ENCODE peak calls at places on chromosomes 16 and 17, in ten cellular contexts. I, N, U, K, O, A, E, P, Z and R are unnamed samples. For H3K4me1, the result is how much of the 10 kb centered on the place peaks cover.

GRCh38 chr17:71085238-71086033 is 916.1 kb downstream of the KCNJ2 start:
- DNase-seq in I (no peak), Z (peak), P (peak), N (peak), K (peak), E (no peak), O (no peak), U (no peak), A (no peak), R (no peak)

GRCh38 chr16:8905168-8905762 is 23.1 kb downstream of the LITAFD start:
- DNase-seq in Z (no peak), A (peak), O (no peak), K (peak), U (no peak), P (no peak), I (no peak), N (peak), E (no peak), R (no peak)

GRCh38 chr16:69465083-69465721 is 40.8 kb downstream of the CYB5B start:
- DNase-seq in E (no peak), P (peak), U (no peak), Z (no peak), O (no peak), K (no peak), N (no peak), I (no peak), A (no peak), R (no peak)

GRCh38 chr17:7551396-7551795 is 2.5 kb downstream of the TNFSF12 start:
- DNase-seq in K (no peak), O (no peak), I (no peak), A (no peak), N (no peak), E (no peak), P (no peak), Z (no peak), U (no peak), R (no peak)

GRCh38 chr16:56337131-56337857 is 88.1 kb downstream of the AMFR start:
- DNase-seq in K (no peak), Z (no peak), E (no peak), U (no peak), O (no peak), P (no peak), I (peak), A (no peak), N (no peak), R (no peak)

GRCh38 chr17:73549841-73550430 is 94.3 kb downstream of the SDK2 start:
- DNase-seq in U (no peak), I (no peak), Z (no peak), P (no peak), O (no peak), K (peak), A (no peak), N (no peak), E (no peak), R (no peak)

GRCh38 chr17:64369007-64369893 is 21.4 kb downstream of the PECAM1 start:
- DNase-seq in A (no peak), K (no peak), O (no peak), N (no peak), U (peak), E (no peak), P (no peak), Z (no peak), I (no peak), R (no peak)

GRCh38 chr17:83125515-83126274 is 46.3 kb downstream of the METRNL start:
- DNase-seq in A (no peak), K (no peak), I (peak), E (no peak), O (peak), N (no peak), Z (no peak), P (peak), U (peak), R (no peak)

GRCh38 chr16:67673712-67674580 is 7.3 kb downstream of the C16orf86 start:
- DNase-seq in E (no peak), A (no peak), O (no peak), Z (peak), K (peak), I (peak), U (peak), P (peak), N (no peak), R (no peak)

GRCh38 chr17:78875738-78876597 is 27.0 kb downstream of the CEP295NL start:
- DNase-seq in N (no peak), P (no peak), Z (no peak), O (no peak), E (no peak), K (peak), I (no peak), A (no peak), U (no peak), R (no peak)

GRCh38 chr17:8375738-8376259 is 705 bp downstream of the KRABD2 start:
- DNase-seq in O (no peak), N (no peak), U (no peak), Z (no peak), E (peak), P (no peak), A (no peak), K (no peak), I (no peak), R (no peak)

GRCh38 chr17:80455328-80455710 is 21.1 kb downstream of the NPTX1 start:
- DNase-seq in U (no peak), I (no peak), O (peak), E (no peak), P (peak), A (no peak), K (peak), Z (peak), N (peak), R (no peak)

GRCh38 chr16:85898521-85899442 is at the start of gene IRF8:
- DNase-seq in Z (peak), I (peak), U (peak), O (no peak), E (peak), K (peak), A (no peak), N (no peak), P (peak), R (peak)

GRCh38 chr17:6323626-6324356 is 111.1 kb downstream of the AIPL1 start:
- DNase-seq in N (peak), P (no peak), U (no peak), O (no peak), K (peak), I (no peak), A (no peak), Z (no peak), E (no peak), R (no peak)

GRCh38 chr17:44327715-44328449 is 3.3 kb upstream of the SLC25A39 start:
- DNase-seq in Z (no peak), O (no peak), N (no peak), K (no peak), E (no peak), A (no peak), I (no peak), P (no peak), U (no peak), R (no peak)

GRCh38 chr17:57861737-57862409 is 12.0 kb upstream of the MRPS23 start:
- DNase-seq in N (no peak), U (peak), Z (peak), I (peak), A (no peak), O (peak), K (peak), E (peak), P (peak), R (peak)

GRCh38 chr17:9564104-9564503 is 11.5 kb downstream of the STX8 start:
- DNase-seq in U (no peak), P (no peak), O (no peak), N (no peak), Z (no peak), A (no peak), E (no peak), I (no peak), K (no peak), R (no peak)

GRCh38 chr17:47257651-47258339 is 4.2 kb downstream of the ITGB3 start:
- DNase-seq in I (no peak), A (no peak), U (no peak), N (no peak), E (no peak), P (no peak), K (no peak), Z (no peak), O (no peak), R (no peak)

GRCh38 chr16:57876210-57876609 is 73.9 kb upstream of the KIFC3 start:
- DNase-seq in I (no peak), E (no peak), K (no peak), P (no peak), O (no peak), U (no peak), N (no peak), A (no peak), Z (no peak), R (no peak)

GRCh38 chr16:31331807-31332301 is 23.1 kb upstream of the ITGAX start:
- DNase-seq in N (no peak), U (peak), O (no peak), K (no peak), A (no peak), Z (no peak), I (no peak), P (no peak), E (no peak), R (peak)

GRCh38 chr17:59668816-59669215 is 38.4 kb downstream of the PTRH2 start:
- DNase-seq in E (no peak), A (no peak), O (no peak), K (no peak), I (no peak), P (no peak), U (no peak), Z (no peak), N (peak), R (no peak)

GRCh38 chr17:72571813-72572396 is 451.1 kb downstream of the SOX9 start:
- DNase-seq in E (no peak), P (no peak), A (no peak), K (no peak), Z (no peak), I (peak), U (no peak), O (no peak), N (no peak), R (no peak)

GRCh38 chr17:900336-900735 is 79.2 kb downstream of the NXN start:
- DNase-seq in P (no peak), N (no peak), E (no peak), I (no peak), Z (no peak), A (no peak), U (no peak), K (no peak), O (no peak), R (no peak)

GRCh38 chr16:17173134-17173729 is 297.5 kb downstream of the XYLT1 start:
- DNase-seq in E (no peak), A (no peak), N (no peak), P (peak), K (no peak), I (peak), Z (peak), O (no peak), U (peak), R (no peak)

GRCh38 chr16:55372792-55373488 is 48.9 kb downstream of the IRX6 start:
- DNase-seq in A (no peak), Z (no peak), U (no peak), N (no peak), O (no peak), K (peak), E (no peak), P (no peak), I (no peak), R (no peak)

GRCh38 chr17:12924614-12925013 is 93.2 kb downstream of the ELAC2 start:
- DNase-seq in E (no peak), K (no peak), Z (no peak), N (no peak), P (no peak), I (no peak), O (no peak), U (no peak), A (no peak), R (no peak)

GRCh38 chr16:50151744-50152143 is 1.4 kb upstream of the TENT4B start:
- DNase-seq in I (peak), P (no peak), K (no peak), N (no peak), A (no peak), U (no peak), E (no peak), Z (no peak), O (no peak), R (no peak)
- H3K27ac ChIP-seq in I (no peak), P (peak), K (no peak), N (no peak), A (peak), U (peak), E (no peak), Z (no peak), O (peak), R (peak)

GRCh38 chr17:36133629-36134259 is 30.1 kb downstream of the CCL4 start:
- DNase-seq in Z (no peak), N (no peak), P (peak), K (no peak), U (no peak), E (no peak), O (no peak), A (no peak), I (no peak), R (no peak)

GRCh38 chr17:36136439-36136838 is 32.8 kb downstream of the CCL4 start:
- DNase-seq in P (no peak), U (no peak), K (no peak), A (no peak), N (no peak), I (no peak), E (no peak), Z (no peak), O (no peak), R (no peak)

GRCh38 chr17:36136031-36136430 is 32.4 kb downstream of the CCL4 start:
- DNase-seq in P (no peak), E (no peak), O (no peak), I (no peak), N (no peak), K (no peak), A (no peak), Z (no peak), U (no peak), R (no peak)

GRCh38 chr17:36132421-36132831 is 28.8 kb downstream of the CCL4 start:
- DNase-seq in P (no peak), A (no peak), E (no peak), I (no peak), Z (no peak), U (no peak), N (no peak), K (no peak), O (no peak), R (no peak)

GRCh38 chr17:36135465-36135864 is 31.8 kb downstream of the CCL4 start:
- DNase-seq in P (no peak), K (no peak), Z (no peak), A (no peak), I (no peak), U (no peak), O (no peak), N (no peak), E (no peak), R (no peak)
- TF ChIP-seq POLR2AphosphoS5 in P (no peak), K (no peak), Z (no peak), A (no peak), I (no peak), U (no peak), O (no peak), N (no peak), E (no peak), R (no peak)

GRCh38 chr16:16005725-16006124 is 56.3 kb downstream of the ABCC1 start:
- DNase-seq in Z (no peak), O (no peak), N (no peak), K (no peak), U (no peak), I (no peak), A (no peak), E (no peak), P (no peak), R (no peak)
- H3K4me1 ChIP-seq in Z (half or more), O (under half), N (under half), K (under half), U (under half), I (under half), A (under half), E (under half), P (under half), R (half or more)

DNA sequence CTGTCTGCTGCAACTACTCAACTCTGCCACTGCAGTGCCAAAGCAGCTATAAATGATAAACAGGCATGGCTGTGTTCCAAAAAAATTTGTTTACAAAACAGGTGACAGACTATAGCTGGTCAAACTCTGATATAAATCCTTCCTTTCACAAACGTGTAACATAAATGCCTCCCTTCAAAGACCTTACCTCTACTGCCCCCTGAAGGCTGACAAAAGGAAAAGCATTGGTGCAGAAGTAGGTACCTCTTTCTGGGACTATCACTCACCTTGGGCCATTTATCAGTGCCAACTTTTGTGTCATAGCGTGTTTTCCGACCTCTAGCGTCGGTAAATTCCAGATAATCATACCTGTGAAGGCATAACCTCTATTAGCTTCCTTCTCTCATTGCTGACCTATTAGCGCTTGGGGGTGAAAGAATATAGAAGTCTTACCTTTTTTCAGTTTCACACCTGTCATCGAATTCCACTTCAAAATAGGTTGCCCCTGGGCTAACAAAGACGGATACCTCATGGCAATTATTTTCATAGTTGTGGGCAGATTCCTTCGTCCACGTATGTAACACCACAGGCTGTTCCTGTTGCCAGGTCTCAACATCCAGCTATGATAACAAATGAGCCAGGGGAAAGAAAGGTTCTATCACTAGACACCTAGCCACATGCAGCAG is 67.9 kb downstream of the ZZEF1 start:
- DNase-seq in U (no peak), O (no peak), E (no peak), K (peak), N (peak), I (no peak), Z (no peak), A (peak), P (no peak), R (no peak)
- H3K27ac ChIP-seq in U (peak), O (no peak), E (peak), K (no peak), N (no peak), I (peak), Z (no peak), A (no peak), P (peak), R (peak)

DNA sequence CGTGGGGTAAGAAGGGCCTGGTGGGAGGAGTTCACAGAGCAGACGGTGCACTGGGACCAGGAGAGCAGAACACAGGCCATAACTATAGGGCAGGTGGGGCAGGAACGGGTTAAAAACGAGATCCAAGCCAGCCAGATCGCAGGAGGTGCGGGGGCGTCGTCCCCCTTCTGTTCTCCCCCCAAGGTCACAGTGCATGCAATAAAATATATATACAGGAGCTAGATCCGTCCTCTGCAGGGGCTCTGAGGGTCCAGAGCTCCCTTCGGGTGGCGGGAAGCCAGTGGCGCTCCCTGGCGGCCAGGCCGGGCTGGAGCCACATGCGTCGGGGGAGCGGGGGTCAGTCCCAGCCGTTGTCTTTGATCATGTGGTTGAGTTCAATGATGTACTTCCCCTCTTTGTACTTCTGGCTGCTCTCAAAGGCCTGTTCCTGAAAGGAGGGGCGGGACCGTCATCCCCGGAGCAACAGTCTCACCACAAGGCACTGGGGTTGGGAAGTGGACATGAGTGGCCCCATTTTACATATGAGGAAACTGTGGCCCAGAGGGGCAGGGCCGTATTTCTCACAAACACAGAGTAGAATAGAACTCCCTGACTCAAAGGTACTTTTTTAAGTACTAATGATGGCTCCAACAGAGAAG is 768 bp upstream of the TBX6 start:
- DNase-seq in A (no peak), I (peak), N (peak), O (no peak), P (peak), U (peak), Z (peak), K (peak), E (peak), R (peak)
- TF ChIP-seq POLR2AphosphoS5 in A (no peak), I (peak), N (peak), O (no peak), P (peak), U (no peak), Z (peak), K (no peak), E (peak), R (peak)

GRCh38 chr17:37358098-37358829 is 17.5 kb upstream of the C17orf78 start:
- DNase-seq in A (no peak), P (peak), K (peak), U (peak), O (peak), E (peak), I (peak), Z (peak), N (no peak), R (peak)
- H3K4me1 ChIP-seq in A (under half), P (under half), K (under half), U (under half), O (under half), E (under half), I (under half), Z (under half), N (under half), R (under half)